ENCODE peak calls at places on chromosomes 4 and X, in four cellular contexts. K, N, Q and T are unnamed samples.

GRCh38 chr4:70874268-70875156 is 27.7 kb upstream of the MOB1B start:
- DNase-seq in K (no peak), N (no peak), Q (no peak), T (no peak)

GRCh38 chrX:18719852-18720251 is 12.4 kb downstream of the PPEF1 start:
- DNase-seq in K (no peak), N (no peak), Q (no peak), T (no peak)

GRCh38 chr4:118839221-118839927 is 3.4 kb upstream of the SEC24D start:
- DNase-seq in K (no peak), N (no peak), Q (no peak), T (no peak)

GRCh38 chr4:65482410-65482809 is 187.9 kb downstream of the EPHA5 start:
- DNase-seq in K (no peak), N (no peak), Q (no peak), T (no peak)

GRCh38 chr4:40238700-40239548 is 42.1 kb downstream of the RHOH start:
- DNase-seq in K (no peak), N (peak), Q (no peak), T (no peak)

GRCh38 chrX:140149761-140150160 is 184.4 kb upstream of the CXorf66 start:
- DNase-seq in K (no peak), N (no peak), Q (no peak), T (no peak)

GRCh38 chr4:56843421-56843899 is 22.0 kb upstream of the SPINK2 start:
- DNase-seq in K (no peak), N (no peak), Q (no peak), T (no peak)

GRCh38 chr4:57191523-57192034 is 81.4 kb upstream of the IGFBP7 start:
- DNase-seq in K (peak), N (no peak), Q (no peak), T (no peak)

GRCh38 chr4:173040200-173040599 is 128.4 kb upstream of the GALNT7 start:
- DNase-seq in K (no peak), N (no peak), Q (no peak), T (no peak)

GRCh38 chr4:136526517-136526916 is 1005.8 kb downstream of the PCDH18 start:
- DNase-seq in K (no peak), N (no peak), Q (no peak), T (no peak)

DNA sequence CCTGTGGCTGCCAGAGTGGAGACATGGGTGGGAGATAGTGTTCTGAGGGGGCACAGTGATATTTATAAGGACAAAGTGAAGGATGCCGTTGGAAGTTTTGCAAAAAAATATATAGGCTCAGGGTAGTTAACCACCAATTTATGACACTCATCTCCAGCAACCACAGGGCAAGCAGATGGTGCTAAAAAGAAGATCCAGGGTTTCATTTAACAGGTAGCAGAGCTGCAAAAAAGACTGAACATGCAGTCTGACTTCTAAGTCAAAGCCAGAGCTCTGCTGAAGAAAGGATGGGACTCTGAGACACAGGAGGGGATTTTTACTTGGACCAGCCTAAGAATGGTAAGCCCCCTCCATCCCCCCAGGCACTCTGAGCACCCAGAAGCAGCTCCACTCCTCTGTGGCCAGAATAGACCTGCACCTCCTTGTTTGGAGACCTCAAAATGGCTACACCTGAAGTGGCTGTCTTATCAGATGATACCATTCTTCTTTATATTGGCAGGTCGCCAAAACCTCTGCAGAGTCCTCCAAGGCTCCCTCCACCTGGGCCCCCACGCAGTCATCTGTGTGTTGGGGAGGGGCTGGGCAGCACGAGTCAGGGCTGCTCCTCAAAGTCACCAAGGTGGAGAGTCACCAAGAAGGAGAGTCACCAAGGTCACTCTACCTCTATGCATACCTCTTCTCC is 161.4 kb upstream of the FAM9B start:
- DNase-seq in K (no peak), N (no peak), Q (no peak), T (no peak)
- TF ChIP-seq ZNF274 in K (no peak), N (no peak), Q (no peak), T (no peak)

GRCh38 chr4:185211035-185211434 is 1.6 kb downstream of the SNX25 start:
- DNase-seq in K (no peak), N (no peak), Q (no peak), T (no peak)
- TF ChIP-seq RAD21 in K (no peak), N (no peak), Q (no peak), T (no peak)

GRCh38 chr4:82201805-82202636 is 171.8 kb downstream of the HNRNPD start:
- DNase-seq in K (no peak), N (peak), Q (peak), T (peak)
- TF ChIP-seq FOSL1 in K (no peak), N (no peak), Q (no peak), T (no peak)

DNA sequence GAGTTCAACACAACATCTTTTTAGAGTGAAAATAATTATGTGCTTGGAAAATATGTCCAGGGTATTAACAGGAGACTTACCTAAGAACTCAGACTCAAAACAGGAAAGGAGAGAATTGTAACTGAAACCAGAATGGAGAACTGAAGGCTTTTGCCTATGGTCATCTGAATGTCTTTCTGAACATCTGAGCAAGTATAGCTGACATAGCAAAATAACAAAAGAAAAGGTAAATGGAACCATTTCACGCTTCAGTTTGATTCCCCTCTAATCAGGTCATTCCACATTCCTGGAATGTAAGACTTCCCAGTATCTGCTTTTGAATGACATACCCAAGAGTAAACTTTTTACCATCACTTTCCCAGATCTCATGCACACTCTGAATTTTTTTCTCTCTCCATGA is 500.4 kb upstream of the HS3ST1 start:
- DNase-seq in K (no peak), N (no peak), Q (no peak), T (no peak)
- TF ChIP-seq ZNF274 in K (no peak), N (no peak), Q (no peak), T (no peak)

DNA sequence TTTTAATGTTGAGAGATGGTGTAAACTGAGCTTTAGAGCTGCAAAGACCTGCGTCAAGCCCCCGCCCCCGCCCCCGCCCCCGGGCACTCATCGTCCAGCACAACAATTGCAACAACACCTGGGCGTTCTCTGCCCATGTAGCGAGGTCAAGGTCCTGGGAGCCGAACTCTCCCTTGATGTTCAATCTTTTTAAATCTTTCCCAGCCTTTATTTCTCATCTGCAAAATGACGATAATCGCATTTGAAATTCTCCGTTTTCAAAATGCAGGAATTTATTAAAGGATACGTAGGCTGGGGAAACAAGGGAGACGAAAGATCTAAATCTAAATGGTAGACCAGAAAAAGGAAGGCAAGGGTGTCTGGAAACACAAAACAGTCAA is 648 bp upstream of the MSMO1 start:
- DNase-seq in K (no peak), N (peak), Q (peak), T (no peak)
- TF ChIP-seq RAD21 in K (no peak), N (no peak), Q (peak), T (no peak)

DNA sequence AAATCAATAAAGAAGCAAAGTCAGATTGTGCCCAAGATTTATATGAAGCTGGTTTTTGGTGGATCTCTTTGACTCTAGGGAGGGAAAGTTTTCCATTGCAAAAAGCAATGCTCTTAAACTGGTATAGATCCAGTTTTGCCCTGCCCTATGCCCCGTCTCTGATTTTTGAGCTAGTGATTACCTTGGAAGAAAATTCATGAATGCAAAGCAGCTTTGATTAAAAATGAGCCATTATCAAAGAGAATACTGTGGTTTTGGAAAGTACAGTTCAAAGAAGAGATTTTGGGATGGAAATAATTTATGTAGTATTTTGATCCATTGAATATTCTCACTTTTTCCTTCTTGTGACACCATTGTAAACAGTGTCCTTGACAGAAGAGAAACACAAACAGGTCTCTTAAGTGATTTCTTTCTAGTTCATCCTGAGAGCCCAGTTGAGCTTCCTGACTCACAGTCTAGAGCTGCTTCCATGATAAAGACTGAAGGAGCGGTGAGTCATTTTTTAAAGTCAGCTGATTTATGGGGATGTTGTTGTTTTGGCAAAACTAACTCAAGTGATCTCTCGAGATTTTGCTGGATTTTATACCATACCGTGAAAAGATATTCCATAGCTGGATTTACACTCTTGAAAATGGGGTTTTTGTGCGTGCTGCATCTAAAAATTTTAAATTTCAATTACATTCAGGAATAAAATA is 76.7 kb downstream of the AFF1 start:
- DNase-seq in K (no peak), N (no peak), Q (no peak), T (peak)
- TF ChIP-seq FOSL1 in K (no peak), N (peak), Q (no peak), T (peak)

GRCh38 chr4:43855283-43855682 is 593.3 kb downstream of the KCTD8 start:
- DNase-seq in K (no peak), N (no peak), Q (no peak), T (no peak)
- TF ChIP-seq ZNF274 in K (no peak), N (no peak), Q (no peak), T (no peak)

DNA sequence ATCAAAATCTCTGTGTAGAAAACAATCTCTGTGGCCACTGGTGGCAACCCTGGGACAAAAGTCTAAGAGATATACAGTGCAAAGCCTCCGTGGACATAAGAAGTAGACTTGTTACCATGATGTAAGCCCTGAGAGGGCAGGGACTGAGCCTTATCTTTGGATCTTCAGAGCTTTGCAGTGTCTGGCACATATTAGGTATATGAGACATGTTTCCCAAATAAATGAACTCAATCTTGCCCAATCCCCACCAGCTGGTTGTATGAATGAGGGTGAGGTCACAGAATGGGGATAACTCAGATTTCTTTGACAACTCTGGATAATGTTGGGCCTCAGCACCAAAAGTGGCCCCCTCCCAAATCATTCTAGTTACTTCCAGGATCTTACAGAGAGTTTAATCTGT is 511.4 kb upstream of the DIPK2B start:
- DNase-seq in K (no peak), N (no peak), Q (no peak), T (no peak)
- TF ChIP-seq RAD21 in K (no peak), N (no peak), Q (no peak), T (no peak)